ENCODE peak calls at places on chromosome 17, in four cellular contexts. One of them, this sample, is unnamed.

GRCh38 chr17:78672880-78673371 is 95.7 kb upstream of the DNAH17 start:
- DNase-seq in HL-60: no peak
- DNase-seq in prostate gland: no peak
- DNase-seq in GM23338: no peak
- DNase-seq in this sample: no peak

GRCh38 chr17:35879748-35880654 is at the start of gene CCL5:
- DNase-seq in HL-60: peak
- DNase-seq in prostate gland: no peak
- DNase-seq in GM23338: no peak
- DNase-seq in this sample: peak

GRCh38 chr17:28725660-28726395 is at the start of gene TLCD1:
- DNase-seq in HL-60: peak
- DNase-seq in prostate gland: peak
- DNase-seq in GM23338: peak
- DNase-seq in this sample: peak

GRCh38 chr17:81125573-81126081 is 39.7 kb upstream of the PVALEF start:
- DNase-seq in HL-60: peak
- DNase-seq in prostate gland: no peak
- DNase-seq in GM23338: no peak
- DNase-seq in this sample: no peak

GRCh38 chr17:56786989-56787482 is 46.7 kb downstream of the C17orf67 start:
- DNase-seq in HL-60: peak
- DNase-seq in prostate gland: peak
- DNase-seq in GM23338: no peak
- DNase-seq in this sample: peak

GRCh38 chr17:2418572-2418971 is 17.7 kb upstream of the MNT start:
- DNase-seq in HL-60: no peak
- DNase-seq in prostate gland: no peak
- DNase-seq in GM23338: no peak
- DNase-seq in this sample: no peak

GRCh38 chr17:20092973-20093626 is 83.9 kb downstream of the SPECC1 start:
- DNase-seq in HL-60: no peak
- DNase-seq in prostate gland: no peak
- DNase-seq in GM23338: peak
- DNase-seq in this sample: no peak

GRCh38 chr17:36544049-36544319 is 735 bp upstream of the GGNBP2 start:
- DNase-seq in HL-60: peak
- DNase-seq in prostate gland: peak
- DNase-seq in GM23338: peak
- DNase-seq in this sample: no peak

GRCh38 chr17:15039366-15039765 is 225.8 kb downstream of the PMP22 start:
- DNase-seq in HL-60: no peak
- DNase-seq in prostate gland: no peak
- DNase-seq in GM23338: no peak
- DNase-seq in this sample: no peak

GRCh38 chr17:4949321-4950074 is 1.2 kb upstream of the PFN1 start:
- DNase-seq in HL-60: peak
- DNase-seq in prostate gland: peak
- DNase-seq in GM23338: peak
- DNase-seq in this sample: peak

GRCh38 chr17:36532435-36532975 is 2.2 kb downstream of the MYO19 start:
- DNase-seq in HL-60: no peak
- DNase-seq in prostate gland: no peak
- DNase-seq in GM23338: no peak
- DNase-seq in this sample: no peak

GRCh38 chr17:4327638-4328037 is 38.8 kb downstream of the UBE2G1 start:
- DNase-seq in HL-60: no peak
- DNase-seq in prostate gland: no peak
- DNase-seq in GM23338: no peak
- DNase-seq in this sample: peak

GRCh38 chr17:1936766-1937165 is 88.4 kb downstream of the RTN4RL1 start:
- DNase-seq in HL-60: no peak
- DNase-seq in prostate gland: no peak
- DNase-seq in GM23338: peak
- DNase-seq in this sample: no peak

GRCh38 chr17:20184977-20185619 is 175.9 kb downstream of the SPECC1 start:
- DNase-seq in HL-60: peak
- DNase-seq in prostate gland: no peak
- DNase-seq in GM23338: no peak
- DNase-seq in this sample: no peak

GRCh38 chr17:45775148-45775547 is 9.0 kb upstream of the CRHR1 start:
- DNase-seq in HL-60: no peak
- DNase-seq in prostate gland: no peak
- DNase-seq in GM23338: no peak
- DNase-seq in this sample: no peak

GRCh38 chr17:1745513-1746020 is 2.9 kb downstream of the SERPINF2 start:
- DNase-seq in HL-60: no peak
- DNase-seq in prostate gland: no peak
- DNase-seq in GM23338: no peak
- DNase-seq in this sample: no peak

GRCh38 chr17:17900615-17901520 is 64.1 kb upstream of the SREBF1 start:
- DNase-seq in HL-60: peak
- DNase-seq in prostate gland: peak
- DNase-seq in GM23338: no peak
- DNase-seq in this sample: peak

GRCh38 chr17:61594294-61594825 is 3.3 kb upstream of the NACA2 start:
- DNase-seq in HL-60: no peak
- DNase-seq in prostate gland: no peak
- DNase-seq in GM23338: no peak
- DNase-seq in this sample: no peak

GRCh38 chr17:226773-227580 is 45.5 kb upstream of the DOC2B start:
- DNase-seq in HL-60: no peak
- DNase-seq in prostate gland: no peak
- DNase-seq in GM23338: no peak
- DNase-seq in this sample: no peak

GRCh38 chr17:35726609-35727460 is 4.6 kb upstream of the RASL10B start:
- DNase-seq in HL-60: peak
- DNase-seq in prostate gland: no peak
- DNase-seq in GM23338: peak
- DNase-seq in this sample: peak

GRCh38 chr17:44084131-44084538 is 13.6 kb downstream of the G6PC3 start:
- DNase-seq in HL-60: peak
- DNase-seq in prostate gland: no peak
- DNase-seq in GM23338: peak
- DNase-seq in this sample: no peak

GRCh38 chr17:73101031-73101430 is 8.5 kb upstream of the SLC39A11 start:
- DNase-seq in HL-60: peak
- DNase-seq in prostate gland: no peak
- DNase-seq in GM23338: no peak
- DNase-seq in this sample: no peak

GRCh38 chr17:62652251-62653001 is 25.0 kb downstream of the MRC2 start:
- DNase-seq in HL-60: peak
- DNase-seq in prostate gland: no peak
- DNase-seq in GM23338: peak
- DNase-seq in this sample: peak

GRCh38 chr17:16873654-16874035 is 98.3 kb downstream of the TNFRSF13B start:
- DNase-seq in HL-60: no peak
- DNase-seq in prostate gland: no peak
- DNase-seq in GM23338: no peak
- DNase-seq in this sample: no peak

GRCh38 chr17:2171725-2172446 is 117.0 kb downstream of the HIC1 start:
- DNase-seq in HL-60: no peak
- DNase-seq in prostate gland: peak
- DNase-seq in GM23338: peak
- DNase-seq in this sample: peak

GRCh38 chr17:4545217-4545951 is 9.8 kb downstream of the MYBBP1A start:
- DNase-seq in HL-60: no peak
- DNase-seq in prostate gland: no peak
- DNase-seq in GM23338: no peak
- DNase-seq in this sample: no peak

GRCh38 chr17:8832711-8833352 is 33.7 kb upstream of the MFSD6L start:
- DNase-seq in HL-60: no peak
- DNase-seq in prostate gland: no peak
- DNase-seq in GM23338: peak
- DNase-seq in this sample: peak

GRCh38 chr17:82647593-82648164 is 565 bp downstream of the WDR45B start:
- DNase-seq in HL-60: no peak
- DNase-seq in prostate gland: no peak
- DNase-seq in GM23338: peak
- DNase-seq in this sample: peak

GRCh38 chr17:9402590-9403199 is 172.9 kb downstream of the STX8 start:
- DNase-seq in HL-60: peak
- DNase-seq in prostate gland: no peak
- DNase-seq in GM23338: peak
- DNase-seq in this sample: peak

GRCh38 chr17:2724783-2725164 is 13.2 kb upstream of the CLUH start:
- DNase-seq in HL-60: peak
- DNase-seq in prostate gland: no peak
- DNase-seq in GM23338: peak
- DNase-seq in this sample: peak

GRCh38 chr17:50719924-50720805 is 762 bp downstream of the LUC7L3 start:
- DNase-seq in HL-60: no peak
- DNase-seq in prostate gland: no peak
- DNase-seq in GM23338: no peak
- DNase-seq in this sample: no peak

GRCh38 chr17:73188011-73188410 is 4.8 kb upstream of the COG1 start:
- DNase-seq in HL-60: no peak
- DNase-seq in prostate gland: no peak
- DNase-seq in GM23338: no peak
- DNase-seq in this sample: no peak

GRCh38 chr17:59621771-59622170 is 2.1 kb downstream of the CLTC start:
- DNase-seq in HL-60: no peak
- DNase-seq in prostate gland: no peak
- DNase-seq in GM23338: no peak
- DNase-seq in this sample: no peak
- TF ChIP-seq CTCF in HL-60: no peak
- TF ChIP-seq CTCF in prostate gland: no peak
- TF ChIP-seq CTCF in GM23338: no peak
- TF ChIP-seq CTCF in this sample: no peak

GRCh38 chr17:79803997-79804855 is 7.3 kb upstream of the CBX8 start:
- DNase-seq in HL-60: peak
- DNase-seq in prostate gland: no peak
- DNase-seq in GM23338: peak
- DNase-seq in this sample: no peak
- TF ChIP-seq POLR2AphosphoS5 in HL-60: no peak
- TF ChIP-seq POLR2AphosphoS5 in prostate gland: peak
- TF ChIP-seq POLR2AphosphoS5 in GM23338: no peak
- TF ChIP-seq POLR2AphosphoS5 in this sample: no peak

GRCh38 chr17:71633391-71633849 is 487.4 kb upstream of the SOX9 start:
- DNase-seq in HL-60: no peak
- DNase-seq in prostate gland: peak
- DNase-seq in GM23338: no peak
- DNase-seq in this sample: peak
- TF ChIP-seq CTCF in HL-60: no peak
- TF ChIP-seq CTCF in prostate gland: no peak
- TF ChIP-seq CTCF in GM23338: no peak
- TF ChIP-seq CTCF in this sample: no peak

DNA sequence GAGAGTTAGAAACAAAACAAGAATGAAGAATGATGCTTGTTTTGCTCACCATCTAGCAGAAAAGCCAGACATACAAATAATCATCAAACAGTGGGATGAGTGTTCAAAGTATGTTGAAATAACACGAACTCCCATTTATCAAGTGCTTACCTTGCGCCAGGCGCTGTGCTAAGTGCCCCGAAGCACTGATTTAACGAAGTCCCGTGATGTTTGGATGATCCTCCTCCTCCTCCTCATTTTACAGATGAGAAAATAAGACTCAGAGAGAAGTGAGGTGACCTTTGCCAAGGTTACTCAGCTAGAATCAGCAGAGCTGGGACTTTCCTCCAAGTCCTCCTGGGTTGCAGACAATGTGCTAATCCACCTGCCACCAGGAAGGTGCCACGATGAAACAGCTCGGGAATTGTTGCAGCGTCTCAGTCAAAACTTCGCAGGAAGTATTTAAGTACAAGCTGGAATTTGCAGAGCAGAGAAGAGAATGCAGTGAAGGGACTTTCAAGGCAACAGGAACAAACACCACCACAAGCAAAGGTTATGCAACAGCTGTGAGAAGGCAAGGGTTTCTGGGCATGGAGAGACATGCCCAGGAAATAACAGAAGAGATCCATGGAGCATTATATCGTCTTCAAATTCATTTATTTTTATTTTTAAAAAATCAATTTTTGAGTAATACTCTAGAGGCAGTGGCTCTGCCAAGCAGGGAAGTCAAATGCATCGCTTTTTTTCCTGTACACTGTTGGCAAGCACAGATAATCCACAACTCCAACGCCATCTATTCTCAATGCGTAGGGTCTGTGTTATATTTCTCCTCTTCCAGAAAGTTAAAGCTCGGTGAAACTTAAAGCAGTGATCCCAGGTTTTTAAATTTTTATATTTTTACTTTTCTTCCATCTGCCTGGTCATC is 11.1 kb downstream of the PRCD start:
- DNase-seq in HL-60: peak
- DNase-seq in prostate gland: peak
- DNase-seq in GM23338: peak
- DNase-seq in this sample: no peak
- TF ChIP-seq POLR2AphosphoS5 in HL-60: no peak
- TF ChIP-seq POLR2AphosphoS5 in prostate gland: peak
- TF ChIP-seq POLR2AphosphoS5 in GM23338: no peak
- TF ChIP-seq POLR2AphosphoS5 in this sample: no peak

DNA sequence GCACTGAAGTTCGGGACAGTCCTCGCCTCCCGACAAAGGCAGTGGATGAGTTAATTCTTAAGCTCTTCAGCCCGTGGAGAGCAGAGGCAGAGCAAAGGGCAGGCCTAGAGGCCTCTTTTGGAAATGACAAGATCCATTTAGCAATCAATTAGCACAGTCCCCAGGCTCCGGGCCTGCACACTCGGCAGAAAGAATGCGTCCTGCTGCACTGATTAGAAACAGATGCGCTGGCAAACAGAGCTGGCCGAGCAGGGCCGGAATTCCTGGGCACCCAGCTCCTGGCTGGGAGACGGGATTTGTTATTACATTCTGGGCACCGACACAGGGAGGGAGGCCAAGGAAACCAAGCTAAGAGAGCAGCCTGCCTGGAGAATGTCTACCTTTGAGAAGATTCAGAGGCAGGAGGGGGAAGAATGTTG is 162.9 kb downstream of the COPRS start:
- DNase-seq in HL-60: no peak
- DNase-seq in prostate gland: peak
- DNase-seq in GM23338: peak
- DNase-seq in this sample: peak
- TF ChIP-seq CTCF in HL-60: no peak
- TF ChIP-seq CTCF in prostate gland: no peak
- TF ChIP-seq CTCF in GM23338: no peak
- TF ChIP-seq CTCF in this sample: no peak

DNA sequence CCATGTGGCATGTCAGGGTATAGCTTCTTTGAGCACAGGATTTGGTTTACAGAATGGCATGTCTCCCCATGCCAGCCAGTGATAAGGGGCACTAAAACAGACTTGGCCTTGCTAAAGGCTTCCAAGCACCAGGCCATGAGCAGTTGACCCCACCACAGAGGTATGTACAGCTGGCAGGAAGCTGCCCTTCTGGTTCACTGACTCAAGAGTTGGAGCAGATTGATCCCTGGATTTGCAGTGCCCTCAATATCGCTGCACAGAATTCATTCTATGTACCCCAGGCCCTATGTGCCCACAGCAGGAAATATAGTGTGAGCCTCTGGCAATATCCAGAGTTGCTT is 24.3 kb downstream of the HLF start:
- DNase-seq in HL-60: no peak
- DNase-seq in prostate gland: no peak
- DNase-seq in GM23338: no peak
- DNase-seq in this sample: no peak
- TF ChIP-seq POLR2AphosphoS5 in HL-60: no peak
- TF ChIP-seq POLR2AphosphoS5 in prostate gland: no peak
- TF ChIP-seq POLR2AphosphoS5 in GM23338: no peak
- TF ChIP-seq POLR2AphosphoS5 in this sample: no peak

GRCh38 chr17:49612721-49613120 is 37.0 kb downstream of the NXPH3 start:
- DNase-seq in HL-60: no peak
- DNase-seq in prostate gland: no peak
- DNase-seq in GM23338: no peak
- DNase-seq in this sample: no peak
- TF ChIP-seq CTCF in HL-60: no peak
- TF ChIP-seq CTCF in prostate gland: no peak
- TF ChIP-seq CTCF in GM23338: no peak
- TF ChIP-seq CTCF in this sample: no peak

GRCh38 chr17:13874134-13874533 is 195.2 kb upstream of the COX10 start:
- DNase-seq in HL-60: no peak
- DNase-seq in prostate gland: no peak
- DNase-seq in GM23338: no peak
- DNase-seq in this sample: no peak
- TF ChIP-seq POLR2AphosphoS5 in HL-60: no peak
- TF ChIP-seq POLR2AphosphoS5 in prostate gland: no peak
- TF ChIP-seq POLR2AphosphoS5 in GM23338: no peak
- TF ChIP-seq POLR2AphosphoS5 in this sample: no peak